ENCODE peak calls at places on chromosomes 12 and 14, in ten cellular contexts. J is K562, H is esophagus squamous epithelium, M is HCT116, K is sigmoid colon, P is tibial nerve, Y is uterus, B is heart left ventricle, Z is prostate gland, T is H1. A is an unnamed sample.

GRCh38 chr14:81435048-81435577 is 35.0 kb upstream of the STON2 start:
- DNase-seq in K (no peak), Y (no peak), T (no peak), B (no peak), H (no peak), Z (no peak), P (no peak), M (no peak), J (no peak), A (no peak)

GRCh38 chr14:56379956-56380355 is 199.6 kb upstream of the TMEM260 start:
- DNase-seq in M (no peak), B (no peak), K (no peak), T (no peak), Y (no peak), P (peak; percentile 24), J (no peak), H (no peak), Z (no peak), A (no peak)

GRCh38 chr14:92274055-92274454 is 48.9 kb upstream of the SLC24A4 start:
- DNase-seq in M (no peak), P (no peak), H (no peak), K (no peak), B (no peak), J (no peak), T (no peak), Z (no peak), Y (no peak), A (no peak)

GRCh38 chr12:124082676-124083075 is 109.7 kb downstream of the ZNF664 start:
- DNase-seq in P (no peak), Y (no peak), Z (no peak), T (no peak), J (no peak), M (no peak), B (no peak), K (no peak), H (no peak), A (no peak)

GRCh38 chr12:50188280-50188781 is 21.2 kb upstream of the CERS5 start:
- DNase-seq in Z (peak; percentile 80), Y (peak; percentile 35), K (peak; percentile 70), T (no peak), M (no peak), H (no peak), B (no peak), J (no peak), P (no peak), A (peak; percentile 85)

GRCh38 chr12:32240833-32241232 is 134.2 kb downstream of the BICD1 start:
- DNase-seq in J (no peak), Y (no peak), K (no peak), P (no peak), Z (no peak), T (no peak), H (no peak), M (no peak), B (no peak), A (no peak)

GRCh38 chr14:99579903-99580570 is 24.0 kb downstream of the CCDC85C start:
- DNase-seq in H (no peak), Z (peak; percentile 72), T (peak; percentile 53), Y (peak; percentile 22), J (peak; percentile 31), P (no peak), K (no peak), M (peak; percentile 47), B (no peak), A (no peak)

GRCh38 chr12:100721193-100721592 is 73.4 kb upstream of the ANO4 start:
- DNase-seq in B (no peak), K (no peak), P (no peak), H (no peak), M (no peak), T (no peak), Z (no peak), J (no peak), Y (no peak), A (no peak)

GRCh38 chr12:24902521-24903304 is 46.2 kb downstream of the BCAT1 start:
- DNase-seq in K (no peak), Z (no peak), M (no peak), J (no peak), T (no peak), Y (no peak), B (no peak), H (no peak), P (no peak), A (peak; percentile 85)

GRCh38 chr14:69518341-69519101 is 34.0 kb downstream of the PLEKHD1 start:
- DNase-seq in H (no peak), T (no peak), Z (no peak), M (no peak), B (no peak), K (no peak), Y (no peak), J (no peak), P (no peak), A (no peak)

GRCh38 chr14:44379292-44379977 is 127.6 kb downstream of the FSCB start:
- DNase-seq in P (no peak), T (no peak), B (no peak), J (no peak), Z (no peak), K (no peak), H (no peak), M (no peak), Y (no peak), A (no peak)

GRCh38 chr14:54674342-54674741 is 107.4 kb downstream of the SAMD4A start:
- DNase-seq in J (no peak), H (no peak), P (no peak), M (no peak), Y (no peak), K (no peak), T (no peak), B (no peak), Z (no peak), A (no peak)

GRCh38 chr14:106694638-106695393 is 1168.4 kb downstream of the TMEM121 start:
- DNase-seq in Z (no peak), K (no peak), B (no peak), M (no peak), J (no peak), P (peak; percentile 14), H (no peak), T (no peak), Y (no peak), A (no peak)

GRCh38 chr12:82635263-82635662 is 51.4 kb upstream of the TMTC2 start:
- DNase-seq in H (no peak), J (no peak), K (no peak), M (no peak), B (no peak), Z (no peak), P (no peak), Y (no peak), T (no peak), A (no peak)

GRCh38 chr12:38664661-38665269 is 240.6 kb downstream of the CPNE8 start:
- DNase-seq in P (no peak), B (no peak), Z (no peak), K (no peak), J (no peak), H (no peak), M (peak; percentile 15), Y (no peak), T (no peak), A (no peak)

GRCh38 chr12:112685321-112685720 is 106.2 kb upstream of the RPH3A start:
- DNase-seq in Z (no peak), B (no peak), M (no peak), T (no peak), Y (no peak), J (no peak), K (no peak), P (no peak), H (no peak), A (no peak)
- TF ChIP-seq POLR2A in Z (no peak), B (no peak), M (no peak), T (no peak), Y (no peak), J (no peak), K (no peak), P (no peak), H (no peak), A (no peak)

GRCh38 chr12:116426391-116427136 is 132.6 kb upstream of the MAP1LC3B2 start:
- DNase-seq in Y (peak; percentile 88), B (peak; percentile 74), P (peak; percentile 71), T (peak; percentile 89), J (peak; percentile 47), H (no peak), M (peak; percentile 87), K (peak; percentile 85), Z (no peak), A (peak; percentile 92)
- TF ChIP-seq CTCF in Y (peak; percentile 51), B (peak; percentile 13), P (peak; percentile 22), T (peak; percentile 26), J (peak; percentile 31), H (no peak), M (peak; percentile 50), K (no peak), Z (no peak), A (no peak)

GRCh38 chr14:67239582-67239981 is 1.7 kb upstream of the PALS1 start:
- DNase-seq in M (no peak), Z (no peak), Y (no peak), K (no peak), T (no peak), P (no peak), B (no peak), J (no peak), H (no peak), A (no peak)

GRCh38 chr14:67240168-67240932 is 885 bp upstream of the PALS1 start:
- DNase-seq in Z (peak; percentile 58), M (no peak), T (no peak), K (peak; percentile 87), B (peak; percentile 76), J (no peak), P (peak; percentile 25), Y (peak; percentile 44), H (no peak), A (peak; percentile 56)

GRCh38 chr14:67241416-67242362 is at the start of gene PALS1:
- DNase-seq in B (peak; percentile 64), J (peak; percentile 76), T (no peak), H (no peak), K (peak; percentile 80), M (peak; percentile 53), Z (no peak), Y (no peak), P (peak; percentile 23), A (peak; percentile 40)

GRCh38 chr14:67237591-67237990 is 3.6 kb upstream of the PALS1 start:
- DNase-seq in J (no peak), H (no peak), M (no peak), B (no peak), K (no peak), Y (no peak), T (no peak), P (no peak), Z (no peak), A (no peak)

DNA sequence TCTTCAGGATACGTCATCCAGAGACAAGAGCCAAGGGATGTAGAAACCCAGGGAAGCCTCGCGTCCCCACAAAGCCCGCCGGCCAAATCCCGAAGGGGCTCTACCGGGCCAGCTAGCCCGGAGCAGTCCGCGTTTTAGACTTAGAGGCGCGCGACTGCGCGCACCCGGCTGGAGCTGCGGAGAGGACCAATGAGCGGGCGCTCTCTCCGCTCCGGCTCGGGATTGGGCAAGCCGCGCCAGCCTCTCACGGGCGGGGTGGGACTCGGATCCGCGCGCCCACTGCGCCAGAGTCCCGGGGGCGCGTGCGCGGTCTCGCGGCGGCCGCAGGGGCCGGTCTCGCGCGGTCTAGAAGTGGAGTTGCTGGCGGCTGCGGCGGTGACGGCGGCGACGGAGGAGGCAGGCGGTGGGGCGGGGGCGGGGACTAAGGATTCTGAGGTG is 238 bp upstream of the PALS1 start:
- DNase-seq in T (peak; percentile 87), H (peak; percentile 74), J (peak; percentile 91), B (peak; percentile 98), K (peak; percentile 98), P (peak; percentile 90), Z (peak; percentile 97), Y (peak; percentile 97), M (peak; percentile 90), A (peak; percentile 99)
- TF ChIP-seq POLR2A in T (no peak), H (peak; percentile 67), J (no peak), B (no peak), K (peak; percentile 60), P (peak; percentile 64), Z (peak; percentile 76), Y (peak; percentile 62), M (no peak), A (no peak)

GRCh38 chr12:119988788-119989618 is at the start of gene BICDL1:
- DNase-seq in T (peak; percentile 93), Y (peak; percentile 21), K (no peak), M (peak; percentile 93), P (peak; percentile 7), J (peak; percentile 97), H (peak; percentile 66), B (no peak), Z (peak; percentile 90), A (peak; percentile 76)
- TF ChIP-seq CTCF in T (no peak), Y (no peak), K (no peak), M (no peak), P (no peak), J (peak; percentile 7), H (no peak), B (no peak), Z (no peak), A (no peak)

A was measured in lower leg skin.